ENCODE peak calls at places on chromosomes 11 and 22, in four cellular contexts. U is AG04449, M is GM13976, J is endothelial cell. S is an unnamed sample.

GRCh38 chr22:20957118-20957690 is 9.9 kb upstream of the AIFM3 start:
- DNase-seq in U (no peak), M (peak; percentile 63), J (no peak), S (peak; percentile 67)

GRCh38 chr11:46597609-46598219 is 3.9 kb upstream of the AMBRA1 start:
- DNase-seq in J (no peak), U (no peak), M (no peak), S (no peak)

GRCh38 chr11:69287968-69288882 is 5.7 kb upstream of the MYEOV start:
- DNase-seq in J (no peak), M (no peak), U (no peak), S (no peak)

GRCh38 chr11:61654397-61654829 is 25.8 kb upstream of the DAGLA start:
- DNase-seq in M (no peak), U (no peak), J (no peak), S (no peak)

GRCh38 chr22:46294784-46295183 is 1.9 kb upstream of the GTSE1 start:
- DNase-seq in J (no peak), U (no peak), M (no peak), S (no peak)

GRCh38 chr11:48210052-48210451 is 6.6 kb upstream of the OR4B1 start:
- DNase-seq in U (no peak), J (no peak), M (no peak), S (no peak)

GRCh38 chr11:116478676-116479075 is 294.1 kb downstream of the BUD13 start:
- DNase-seq in U (no peak), M (no peak), J (no peak), S (no peak)

GRCh38 chr22:48979482-48979881 is 848.2 kb downstream of the BRD1 start:
- DNase-seq in J (no peak), M (no peak), U (no peak), S (no peak)

GRCh38 chr22:27273386-27273785 is 528.2 kb downstream of the MN1 start:
- DNase-seq in J (no peak), U (no peak), M (no peak), S (no peak)

GRCh38 chr11:14764899-14765527 is 121.4 kb downstream of the PDE3B start:
- DNase-seq in J (no peak), U (no peak), M (peak; percentile 41), S (peak; percentile 36)

GRCh38 chr11:90465553-90465952 is 242.7 kb upstream of the CHORDC1 start:
- DNase-seq in M (no peak), J (no peak), U (no peak), S (no peak)

GRCh38 chr11:32751381-32751780 is 43.1 kb downstream of the CCDC73 start:
- DNase-seq in U (no peak), M (no peak), J (no peak), S (no peak)
- TF ChIP-seq CTCF in U (no peak), M (no peak), J (no peak), S (no peak)

DNA sequence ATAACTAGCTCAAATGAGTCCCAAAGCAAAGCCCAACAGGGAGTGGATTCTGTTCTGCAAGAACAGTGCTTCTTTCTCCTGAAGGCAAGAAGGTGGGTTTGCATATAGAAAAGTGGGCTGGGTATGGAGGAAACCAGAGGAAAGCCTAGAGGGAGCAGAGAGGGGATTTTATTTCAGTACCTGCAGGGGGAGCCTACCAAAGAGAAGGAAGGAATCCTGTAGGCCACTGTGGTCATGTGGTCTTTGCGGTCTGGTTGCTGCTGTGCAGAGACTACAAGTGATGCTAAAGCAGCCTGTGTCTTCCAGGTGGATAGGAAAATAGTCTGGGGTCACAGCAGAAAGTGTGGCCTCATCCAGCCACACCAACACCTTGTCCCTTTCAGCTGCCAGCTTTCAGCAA is 33.2 kb upstream of the ZBTB16 start:
- DNase-seq in J (no peak), M (no peak), U (no peak), S (no peak)
- TF ChIP-seq CTCF in J (no peak), M (no peak), U (no peak), S (no peak)

DNA sequence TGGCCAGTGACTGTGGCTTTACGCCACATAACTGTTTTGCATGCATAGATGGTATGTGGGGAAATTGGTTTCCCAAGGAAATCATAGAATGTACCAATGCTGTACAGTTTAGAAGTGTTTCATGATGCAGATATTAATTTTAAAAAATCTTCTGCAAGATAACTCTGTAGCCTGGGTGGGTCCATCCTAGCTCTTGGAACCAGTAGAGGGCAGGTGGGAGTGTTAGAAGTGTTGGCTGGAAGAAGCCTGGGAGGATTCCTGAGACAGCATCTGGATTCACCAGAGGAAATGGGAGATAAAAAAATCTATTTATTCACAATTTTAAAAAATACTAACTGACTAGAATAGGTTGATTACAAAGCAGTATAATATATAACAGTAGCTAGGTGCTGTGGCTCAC is 139.9 kb upstream of the GRIA4 start:
- DNase-seq in U (no peak), J (no peak), M (no peak), S (no peak)
- TF ChIP-seq CTCF in U (no peak), J (no peak), M (no peak), S (no peak)

GRCh38 chr11:107743161-107743560 is 31.3 kb upstream of the SLN start:
- DNase-seq in U (no peak), M (no peak), J (no peak), S (no peak)
- TF ChIP-seq CTCF in U (no peak), M (no peak), J (no peak), S (no peak)

GRCh38 chr11:26553182-26553581 is 18.9 kb downstream of the MUC15 start:
- DNase-seq in M (no peak), U (no peak), J (no peak), S (no peak)

GRCh38 chr11:26550022-26550421 is 22.0 kb downstream of the MUC15 start:
- DNase-seq in M (no peak), U (no peak), J (no peak), S (no peak)

GRCh38 chr11:26556582-26556981 is 15.5 kb downstream of the MUC15 start:
- DNase-seq in M (no peak), U (no peak), J (no peak), S (no peak)

GRCh38 chr11:26549176-26549575 is 22.9 kb downstream of the MUC15 start:
- DNase-seq in U (no peak), M (no peak), J (no peak), S (no peak)

GRCh38 chr11:26551186-26551801 is 20.8 kb downstream of the MUC15 start:
- DNase-seq in J (no peak), M (no peak), U (no peak), S (no peak)
- TF ChIP-seq CTCF in J (peak; percentile 66), M (no peak), U (peak; percentile 12), S (no peak)

DNA sequence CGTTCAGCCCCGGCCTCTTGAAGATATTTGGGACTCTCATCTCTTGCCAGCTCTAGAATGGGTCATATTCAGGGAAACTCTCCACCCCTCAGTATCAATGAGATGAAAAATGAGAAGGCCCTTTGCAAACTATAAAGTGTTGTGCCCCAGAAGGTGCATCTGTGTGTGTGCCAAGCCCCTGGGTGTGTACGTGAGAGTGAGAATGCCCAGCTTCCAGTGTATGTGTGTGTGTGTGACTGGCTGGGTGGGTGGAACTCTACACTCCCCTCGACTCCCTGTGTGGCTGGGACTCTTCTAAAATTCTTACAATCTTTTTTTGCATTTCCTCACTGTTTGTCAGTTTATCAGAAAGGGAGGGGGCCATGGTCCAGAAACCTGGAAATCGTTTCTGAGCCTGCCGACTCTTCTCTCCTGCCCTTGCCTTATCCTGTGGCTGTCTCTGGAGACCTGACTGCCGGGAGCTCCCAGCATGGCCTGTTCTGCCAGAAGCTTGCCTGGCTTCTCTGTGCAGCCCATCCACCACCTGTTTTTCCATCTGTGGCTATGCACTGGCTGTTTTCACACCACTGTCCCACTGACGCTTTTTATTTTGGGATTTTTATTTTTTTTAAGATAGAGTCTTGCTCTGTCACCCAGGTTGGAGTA is 1.2 kb downstream of the P2RY6 start:
- DNase-seq in U (no peak), M (no peak), J (no peak), S (no peak)
- TF ChIP-seq CTCF in U (no peak), M (no peak), J (no peak), S (no peak)

GRCh38 chr11:40132881-40133280 is 1326.6 kb downstream of the LRRC4C start:
- DNase-seq in M (no peak), U (no peak), J (no peak), S (no peak)

GRCh38 chr11:40133526-40133925 is 1325.9 kb downstream of the LRRC4C start:
- DNase-seq in U (no peak), M (no peak), J (no peak), S (no peak)

GRCh38 chr11:40125054-40125453 is 1334.4 kb downstream of the LRRC4C start:
- DNase-seq in U (no peak), M (no peak), J (no peak), S (no peak)

GRCh38 chr11:40130427-40130826 is 1329.0 kb downstream of the LRRC4C start:
- DNase-seq in J (peak; percentile 3), U (no peak), M (no peak), S (no peak)

DNA sequence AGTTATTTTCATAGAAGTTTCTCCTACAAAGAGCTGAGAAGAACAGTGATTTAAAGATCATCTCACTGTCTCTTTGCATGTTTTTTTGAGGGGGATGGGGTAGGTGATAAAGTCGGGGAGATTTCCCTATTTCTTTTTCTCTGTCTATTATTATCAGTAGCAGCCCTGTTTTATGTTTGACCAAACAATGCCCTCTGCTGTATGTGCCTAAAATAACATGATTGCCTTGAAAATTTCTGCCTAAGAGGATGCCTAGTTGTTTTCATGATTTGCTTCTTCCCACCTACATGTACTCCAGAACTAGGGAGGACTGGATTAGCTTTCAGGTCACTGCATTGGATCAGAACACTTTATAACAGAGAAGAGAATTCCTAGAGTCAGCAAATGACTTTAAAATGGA is 1330.2 kb downstream of the LRRC4C start:
- DNase-seq in U (no peak), J (no peak), M (peak; percentile 3), S (peak; percentile 4)
- TF ChIP-seq CTCF in U (no peak), J (peak; percentile 26), M (no peak), S (peak; percentile 16)

DNA sequence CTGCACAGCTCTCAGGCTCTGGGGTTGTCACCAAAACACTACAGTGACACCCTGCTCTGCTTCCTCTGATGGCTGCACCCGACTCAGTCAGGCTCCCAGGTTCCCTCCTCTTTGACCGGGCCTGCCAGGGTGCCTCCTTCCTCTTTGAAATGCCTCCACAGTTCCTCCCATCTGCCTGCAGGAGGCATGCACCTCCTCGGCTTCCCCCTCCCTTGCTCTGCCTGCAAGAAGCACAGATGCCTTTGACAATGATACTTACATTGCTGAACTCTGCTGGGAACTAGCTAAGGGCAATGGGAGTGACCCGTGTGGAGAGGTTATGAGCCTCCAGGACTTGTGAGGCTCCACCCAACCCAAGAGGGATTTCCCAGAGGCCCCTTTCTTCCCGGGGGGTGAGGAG is 674.1 kb downstream of the OPCML start:
- DNase-seq in J (peak; percentile 20), U (no peak), M (no peak), S (no peak)
- TF ChIP-seq CTCF in J (no peak), U (peak; percentile 61), M (no peak), S (no peak)

GRCh38 chr11:114195981-114196731 is 100.0 kb upstream of the NNMT start:
- DNase-seq in M (no peak), U (no peak), J (no peak), S (peak; percentile 22)

GRCh38 chr11:114196994-114197702 is 99.1 kb upstream of the NNMT start:
- DNase-seq in J (no peak), U (no peak), M (no peak), S (peak; percentile 22)

GRCh38 chr11:114199051-114199450 is 97.1 kb upstream of the NNMT start:
- DNase-seq in J (no peak), M (no peak), U (no peak), S (no peak)

GRCh38 chr11:114200351-114200750 is 95.8 kb upstream of the NNMT start:
- DNase-seq in M (no peak), J (no peak), U (no peak), S (no peak)

GRCh38 chr11:114197799-114198500 is 98.2 kb upstream of the NNMT start:
- DNase-seq in J (no peak), U (no peak), M (no peak), S (no peak)
- TF ChIP-seq CTCF in J (no peak), U (no peak), M (no peak), S (no peak)